ENCODE peak calls at places on chromosome 5, in nine cellular contexts. K is transverse colon, N is A549, F is lung, G is ascending aorta, S is gastrocnemius medialis, W is fibroblast of lung, X is K562, C is IMR-90. M is an unnamed sample.

GRCh38 chr5:154878642-154879335 is 20.4 kb downstream of the CNOT8 start:
- DNase-seq in K (no peak), N (no peak), F (no peak), G (no peak), S (no peak), W (peak; percentile 13), X (no peak), C (no peak), M (no peak)

GRCh38 chr5:178413992-178414391 is 176.2 kb downstream of the COL23A1 start:
- DNase-seq in K (no peak), N (no peak), F (no peak), G (no peak), S (no peak), W (no peak), X (no peak), C (no peak), M (no peak)

GRCh38 chr5:134304306-134304705 is 62.7 kb downstream of the CDKL3 start:
- DNase-seq in K (no peak), N (no peak), F (no peak), G (no peak), S (no peak), W (no peak), X (no peak), C (no peak), M (no peak)

GRCh38 chr5:55324815-55325418 is 17.1 kb downstream of the MTREX start:
- DNase-seq in K (no peak), N (peak; percentile 46), F (no peak), G (no peak), S (no peak), W (peak; percentile 51), X (no peak), C (peak; percentile 58), M (peak; percentile 35)

GRCh38 chr5:54080833-54081232 is 229.5 kb downstream of the ARL15 start:
- DNase-seq in K (no peak), N (no peak), F (no peak), G (no peak), S (no peak), W (no peak), X (no peak), C (no peak), M (no peak)

GRCh38 chr5:5270958-5271605 is 131.0 kb downstream of the ADAMTS16 start:
- DNase-seq in K (peak; percentile 14), N (peak; percentile 82), F (peak; percentile 79), G (peak; percentile 74), S (no peak), W (peak; percentile 96), X (no peak), C (peak; percentile 40), M (peak; percentile 28)

GRCh38 chr5:56523779-56524178 is 290.6 kb upstream of the ANKRD55 start:
- DNase-seq in K (no peak), N (no peak), F (no peak), G (peak; percentile 66), S (no peak), W (no peak), X (no peak), C (peak; percentile 19), M (no peak)

GRCh38 chr5:19256036-19256435 is 732.0 kb downstream of the CDH18 start:
- DNase-seq in K (no peak), N (no peak), F (no peak), G (no peak), S (no peak), W (no peak), X (no peak), C (no peak), M (no peak)

GRCh38 chr5:61706751-61707150 is 374.7 kb downstream of the ZSWIM6 start:
- DNase-seq in K (no peak), N (no peak), F (no peak), G (no peak), S (no peak), W (no peak), X (no peak), C (no peak), M (no peak)

GRCh38 chr5:997711-998110 is 10.9 kb upstream of the NKD2 start:
- DNase-seq in K (no peak), N (no peak), F (no peak), G (peak; percentile 48), S (no peak), W (no peak), X (no peak), C (no peak), M (no peak)

GRCh38 chr5:67528953-67529352 is 332.4 kb upstream of the CD180 start:
- DNase-seq in K (no peak), N (no peak), F (no peak), G (no peak), S (no peak), W (peak; percentile 6), X (no peak), C (no peak), M (no peak)

GRCh38 chr5:177066227-177066626 is 20.5 kb upstream of the FGFR4 start:
- DNase-seq in K (no peak), N (no peak), F (no peak), G (no peak), S (no peak), W (no peak), X (no peak), C (peak; percentile 32), M (no peak)

GRCh38 chr5:31617867-31618266 is 21.1 kb upstream of the PDZD2 start:
- DNase-seq in K (no peak), N (no peak), F (no peak), G (no peak), S (no peak), W (no peak), X (no peak), C (no peak), M (no peak)

GRCh38 chr5:69498384-69498783 is 5.8 kb downstream of the OCLN start:
- DNase-seq in K (no peak), N (no peak), F (no peak), G (no peak), S (no peak), W (peak; percentile 52), X (no peak), C (no peak), M (no peak)

GRCh38 chr5:56481147-56481997 is 248.2 kb upstream of the ANKRD55 start:
- DNase-seq in K (peak; percentile 51), N (peak; percentile 50), F (peak; percentile 37), G (no peak), S (peak; percentile 20), W (peak; percentile 15), X (no peak), C (peak; percentile 54), M (no peak)

GRCh38 chr5:112312295-112312694 is 106.8 kb downstream of the EPB41L4A start:
- DNase-seq in K (peak; percentile 16), N (no peak), F (no peak), G (no peak), S (no peak), W (no peak), X (no peak), C (no peak), M (no peak)

GRCh38 chr5:154708845-154709244 is 46.3 kb upstream of the LARP1 start:
- DNase-seq in K (no peak), N (no peak), F (no peak), G (no peak), S (no peak), W (no peak), X (no peak), C (peak; percentile 41), M (no peak)

GRCh38 chr5:124546643-124547042 is 199.8 kb downstream of the ZNF608 start:
- DNase-seq in K (no peak), N (no peak), F (no peak), G (no peak), S (no peak), W (peak; percentile 29), X (no peak), C (peak; percentile 35), M (no peak)

DNA sequence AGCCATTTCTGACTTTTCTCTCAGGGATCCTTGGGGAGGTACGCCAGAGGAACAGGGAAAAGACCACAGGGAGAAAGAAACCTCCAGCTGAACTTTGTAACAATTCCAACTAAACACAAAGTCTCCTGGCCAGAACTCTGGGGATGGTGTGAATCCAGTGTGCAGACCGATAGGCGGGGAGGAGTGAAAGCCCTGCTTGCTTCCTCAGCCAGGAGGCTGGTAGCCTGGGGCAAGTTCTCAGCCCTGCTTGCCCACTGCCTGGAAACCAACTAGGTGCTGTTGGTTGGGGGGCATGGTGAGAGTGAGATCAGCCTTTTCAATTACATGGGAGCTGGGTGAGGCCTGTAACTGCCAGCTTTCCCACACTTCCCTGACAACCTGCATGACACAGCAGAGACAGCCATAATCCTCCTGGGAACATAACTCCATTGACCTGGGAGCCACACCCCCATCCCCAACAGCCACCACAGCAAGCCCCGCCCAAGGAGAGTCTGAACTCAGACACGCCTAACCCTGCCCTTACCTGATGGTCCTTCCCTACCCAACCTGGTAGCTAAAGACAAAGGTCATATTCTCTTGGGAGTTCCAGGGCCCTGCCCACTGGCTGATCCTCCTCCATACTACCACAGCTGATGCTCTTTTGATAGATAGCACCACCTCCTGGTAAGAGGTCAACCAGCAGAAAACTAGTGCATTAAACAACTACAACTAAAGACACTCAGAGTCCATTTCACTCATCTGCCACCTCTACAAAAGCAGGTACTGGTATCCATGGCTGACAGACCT is 100.1 kb upstream of the TNFAIP8 start:
- DNase-seq in K (peak; percentile 85), N (no peak), F (no peak), G (no peak), S (no peak), W (no peak), X (peak; percentile 27), C (peak; percentile 5), M (no peak)
- TF ChIP-seq CTCF in K (peak; percentile 73), N (no peak), F (no peak), G (no peak), S (no peak), W (peak; percentile 20), X (peak; percentile 22), C (peak; percentile 19), M (no peak)

GRCh38 chr5:38557309-38557710 is 864 bp upstream of the LIFR start:
- DNase-seq in K (no peak), N (no peak), F (no peak), G (no peak), S (no peak), W (no peak), X (no peak), C (no peak), M (peak; percentile 11)
- H3K4me3 ChIP-seq in K (peak overlapping the region; percentile 69), N (peak overlapping the region; percentile 96), F (peak overlapping the region; percentile 84), G (peak overlapping the region; percentile 91), S (peak overlapping the region; percentile 86), W (peak overlapping the region; percentile 77), X (peak overlapping the region; percentile 60), C (peak overlapping the region; percentile 63), M (peak overlapping the region; percentile 83)

DNA sequence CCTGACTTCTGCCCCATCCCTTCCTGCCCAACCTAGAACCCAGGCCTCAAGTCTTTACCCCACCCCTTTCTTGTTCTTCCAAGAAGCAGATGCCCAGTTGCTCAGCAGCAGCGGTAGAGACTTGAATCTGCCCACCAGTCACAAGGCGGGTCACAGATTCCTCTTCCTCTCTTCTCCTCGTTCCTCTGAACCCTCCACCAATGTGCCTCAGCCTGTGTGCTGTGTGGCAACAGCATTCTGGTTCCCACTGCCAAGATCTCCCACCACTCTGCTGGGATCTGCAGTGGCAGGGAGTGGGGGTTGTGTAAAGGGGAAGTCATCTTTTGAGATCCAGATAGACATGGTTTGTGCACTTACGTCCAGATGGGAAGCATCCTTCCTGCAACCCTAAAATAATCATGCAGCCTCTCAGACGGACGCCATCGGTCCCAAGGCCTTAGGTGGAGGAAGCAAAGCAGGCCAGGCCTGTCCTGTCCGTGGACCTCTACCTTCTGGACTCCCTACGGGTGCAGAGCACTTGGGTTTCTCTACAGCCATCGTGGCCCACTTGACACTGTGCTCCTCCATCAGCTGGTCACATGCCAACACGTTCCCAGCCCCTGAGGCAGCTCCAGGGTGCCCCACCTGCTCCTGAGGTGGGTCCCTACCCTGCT is 7.7 kb upstream of the RPL26L1 start:
- DNase-seq in K (no peak), N (no peak), F (no peak), G (peak; percentile 67), S (no peak), W (no peak), X (no peak), C (no peak), M (no peak)
- TF ChIP-seq CTCF in K (no peak), N (no peak), F (no peak), G (no peak), S (no peak), W (no peak), X (no peak), C (no peak), M (no peak)

GRCh38 chr5:117455236-117456233 is 880.9 kb upstream of the SEMA6A start:
- DNase-seq in K (peak; percentile 60), N (no peak), F (no peak), G (no peak), S (no peak), W (no peak), X (no peak), C (no peak), M (no peak)
- H3K4me3 ChIP-seq in K (peak overlapping the region; percentile 36), N (no peak overlapping the region), F (no peak overlapping the region), G (no peak overlapping the region), S (no peak overlapping the region), W (no peak overlapping the region), X (no peak overlapping the region), C (no peak overlapping the region), M (no peak overlapping the region)

M was measured in astrocyte of the cerebellum.